ENCODE peak calls at places on chromosomes 3 and 15, in five cellular contexts. Q is heart left ventricle, H is heart right ventricle, S is HCT116, W is AG04450. A is an unnamed sample.

GRCh38 chr15:74763416-74763815 is 14.8 kb downstream of the CYP1A2 start:
- DNase-seq in Q (no peak), H (no peak), S (no peak), W (no peak), A (no peak)

GRCh38 chr15:87929835-87930234 is 326.7 kb downstream of the NTRK3 start:
- DNase-seq in Q (no peak), H (no peak), S (no peak), W (no peak), A (no peak)

GRCh38 chr3:159726231-159726964 is 262.2 kb upstream of the IL12A start:
- DNase-seq in Q (no peak), H (no peak), S (peak; percentile 55), W (no peak), A (no peak)

GRCh38 chr15:91426412-91426811 is 326.4 kb downstream of the SV2B start:
- DNase-seq in Q (no peak), H (no peak), S (no peak), W (no peak), A (no peak)

GRCh38 chr3:40827942-40828688 is 303.4 kb downstream of the ZNF621 start:
- DNase-seq in Q (peak; percentile 52), H (peak; percentile 61), S (no peak), W (no peak), A (no peak)

GRCh38 chr3:195224980-195225580 is 45.9 kb downstream of the XXYLT1 start:
- DNase-seq in Q (no peak), H (no peak), S (no peak), W (no peak), A (peak; percentile 44)

GRCh38 chr3:13145826-13146642 is 72.8 kb upstream of the IQSEC1 start:
- DNase-seq in Q (peak; percentile 9), H (no peak), S (no peak), W (no peak), A (peak; percentile 49)

GRCh38 chr3:23537006-23537620 is 268.6 kb upstream of the UBE2E1 start:
- DNase-seq in Q (no peak), H (no peak), S (no peak), W (no peak), A (no peak)

GRCh38 chr3:126530171-126531050 is 6.5 kb downstream of the CHST13 start:
- DNase-seq in Q (peak; percentile 64), H (no peak), S (no peak), W (no peak), A (no peak)

GRCh38 chr15:80744826-80745225 is 34.3 kb upstream of the CEMIP start:
- DNase-seq in Q (no peak), H (no peak), S (no peak), W (no peak), A (no peak)

GRCh38 chr3:165854696-165855095 is 17.5 kb upstream of the BCHE start:
- DNase-seq in Q (no peak), H (no peak), S (no peak), W (no peak), A (no peak)
- TF ChIP-seq CTCF in Q (peak; percentile 35), H (peak; percentile 58), S (peak; percentile 29), W (peak; percentile 60), A (peak; percentile 68)

GRCh38 chr3:71006810-71007785 is 576.4 kb downstream of the FOXP1 start:
- DNase-seq in Q (no peak), H (no peak), S (no peak), W (no peak), A (no peak)
- TF ChIP-seq CTCF in Q (peak; percentile 64), H (peak; percentile 58), S (peak; percentile 15), W (peak; percentile 43), A (peak; percentile 58)

GRCh38 chr3:24641628-24642027 is 147.0 kb upstream of the THRB start:
- DNase-seq in Q (no peak), H (no peak), S (no peak), W (no peak), A (no peak)

GRCh38 chr3:24639640-24640329 is 145.1 kb upstream of the THRB start:
- DNase-seq in Q (no peak), H (no peak), S (no peak), W (no peak), A (no peak)

GRCh38 chr3:24639061-24639460 is 144.4 kb upstream of the THRB start:
- DNase-seq in Q (no peak), H (no peak), S (no peak), W (no peak), A (no peak)

GRCh38 chr3:24645047-24645446 is 150.4 kb upstream of the THRB start:
- DNase-seq in Q (no peak), H (no peak), S (no peak), W (no peak), A (no peak)

DNA sequence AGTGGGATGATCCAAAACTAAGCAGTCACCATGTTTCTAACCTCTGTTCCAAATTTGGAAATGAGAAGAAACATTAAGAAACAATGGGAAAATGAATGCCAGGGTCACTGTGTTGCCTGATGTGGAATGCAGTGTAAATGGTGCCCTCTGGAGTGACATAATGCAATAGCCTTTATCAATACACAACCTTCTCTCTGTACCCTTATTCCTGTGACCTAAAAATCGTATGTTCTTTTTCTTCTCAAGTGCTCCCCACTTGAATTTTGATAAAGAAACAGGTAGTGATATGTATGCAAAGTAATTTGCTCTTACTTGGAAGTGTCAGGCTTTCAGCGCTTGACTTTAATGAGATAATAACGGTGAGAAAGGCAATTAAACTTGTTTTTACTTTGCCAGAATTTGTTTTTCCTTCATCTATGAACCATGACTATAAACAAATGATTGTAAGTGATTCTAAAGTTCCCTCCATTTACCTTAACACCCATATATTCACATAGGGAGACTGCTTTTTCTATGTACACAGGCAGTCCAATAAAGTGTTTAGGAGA is 145.8 kb upstream of the THRB start:
- DNase-seq in Q (no peak), H (no peak), S (peak; percentile 27), W (no peak), A (no peak)
- TF ChIP-seq CTCF in Q (peak; percentile 42), H (peak; percentile 49), S (peak; percentile 59), W (peak; percentile 25), A (peak; percentile 74)

GRCh38 chr3:57160731-57161086 is 4.4 kb downstream of the IL17RD start:
- DNase-seq in Q (no peak), H (no peak), S (no peak), W (no peak), A (no peak)

GRCh38 chr3:57158316-57158715 is 6.8 kb downstream of the IL17RD start:
- DNase-seq in Q (no peak), H (no peak), S (no peak), W (no peak), A (no peak)

GRCh38 chr3:57157666-57158065 is 7.5 kb downstream of the IL17RD start:
- DNase-seq in Q (no peak), H (no peak), S (no peak), W (no peak), A (no peak)

GRCh38 chr3:57160046-57160730 is 5.0 kb downstream of the IL17RD start:
- DNase-seq in Q (peak; percentile 53), H (peak; percentile 66), S (no peak), W (no peak), A (no peak)

GRCh38 chr3:57158813-57159678 is 6.1 kb downstream of the IL17RD start:
- DNase-seq in Q (no peak), H (no peak), S (peak; percentile 51), W (no peak), A (no peak)
- TF ChIP-seq CTCF in Q (no peak), H (no peak), S (no peak), W (no peak), A (no peak)

GRCh38 chr3:67245545-67245944 is 247.4 kb downstream of the KBTBD8 start:
- DNase-seq in Q (no peak), H (no peak), S (no peak), W (no peak), A (no peak)
- TF ChIP-seq CTCF in Q (no peak), H (no peak), S (no peak), W (no peak), A (no peak)

GRCh38 chr3:115922681-115923347 is 299.5 kb downstream of the GAP43 start:
- DNase-seq in Q (no peak), H (no peak), S (peak; percentile 12), W (peak; percentile 10), A (no peak)
- TF ChIP-seq CTCF in Q (peak; percentile 20), H (peak; percentile 23), S (peak; percentile 21), W (peak; percentile 73), A (peak; percentile 54)

A was measured in osteocyte.